ENCODE peak calls at places on chromosomes 16 and 17, in five cellular contexts. E is breast epithelium, Y is body of pancreas, F is Peyer's patch, O is K562. T is an unnamed sample.

GRCh38 chr16:12539185-12539929 is 264.3 kb downstream of the CPPED1 start:
- DNase-seq in O (no peak), Y (no peak), E (no peak), F (no peak), T (no peak)

GRCh38 chr16:70454221-70455034 is at the start of gene FCSK:
- DNase-seq in Y (peak; percentile 86), F (peak; percentile 54), O (peak; percentile 83), E (no peak), T (no peak)

GRCh38 chr17:82942166-82943130 is 102.6 kb upstream of the ZNF750 start:
- DNase-seq in O (no peak), Y (no peak), E (peak; percentile 46), F (no peak), T (no peak)

GRCh38 chr17:5097101-5097834 is 14.4 kb downstream of the ZNF232 start:
- DNase-seq in F (peak; percentile 42), Y (peak; percentile 70), E (no peak), O (no peak), T (no peak)

GRCh38 chr16:51137097-51137496 is 14.0 kb downstream of the SALL1 start:
- DNase-seq in E (no peak), Y (no peak), F (no peak), O (no peak), T (no peak)

GRCh38 chr17:75516619-75517276 is 420 bp downstream of the TSEN54 start:
- DNase-seq in O (peak; percentile 50), E (no peak), Y (peak; percentile 23), F (peak; percentile 37), T (no peak)

GRCh38 chr17:1829189-1829578 is 518 bp downstream of the SMYD4 start:
- DNase-seq in E (no peak), F (no peak), Y (peak; percentile 76), O (no peak), T (no peak)

GRCh38 chr17:76996741-76997694 is 128.8 kb downstream of the MGAT5B start:
- DNase-seq in Y (no peak), O (no peak), F (no peak), E (peak; percentile 28), T (no peak)

GRCh38 chr17:4293572-4293971 is 29.8 kb upstream of the ANKFY1 start:
- DNase-seq in E (no peak), O (no peak), Y (no peak), F (no peak), T (no peak)

GRCh38 chr16:84898447-84898846 is 78.7 kb downstream of the CRISPLD2 start:
- DNase-seq in O (no peak), F (no peak), E (no peak), Y (no peak), T (no peak)

GRCh38 chr17:70355185-70355584 is 185.9 kb downstream of the KCNJ2 start:
- DNase-seq in Y (no peak), F (no peak), O (no peak), E (no peak), T (no peak)

GRCh38 chr16:56673916-56674315 is 4.3 kb downstream of the MT1H start:
- DNase-seq in F (no peak), O (no peak), E (no peak), Y (peak; percentile 58), T (no peak)

GRCh38 chr16:78439646-78440045 is 340.2 kb downstream of the WWOX start:
- DNase-seq in Y (no peak), E (no peak), O (no peak), F (no peak), T (no peak)

GRCh38 chr16:85057212-85057889 is 29.8 kb downstream of the KIAA0513 start:
- DNase-seq in O (peak; percentile 78), F (peak; percentile 29), Y (peak; percentile 33), E (no peak), T (no peak)

GRCh38 chr17:50210249-50211225 is 9.1 kb upstream of the COL1A1 start:
- DNase-seq in E (no peak), Y (peak; percentile 65), F (no peak), O (peak; percentile 48), T (no peak)

GRCh38 chr16:86379505-86379846 is 130.9 kb upstream of the FOXF1 start:
- DNase-seq in O (no peak), Y (no peak), E (no peak), F (no peak), T (no peak)

GRCh38 chr16:57301126-57301817 is 16.8 kb upstream of the PLLP start:
- DNase-seq in E (no peak), O (no peak), Y (no peak), F (no peak), T (no peak)

GRCh38 chr17:42795061-42795460 is 3.4 kb downstream of the COA3 start:
- DNase-seq in E (no peak), F (no peak), O (no peak), Y (no peak), T (no peak)

GRCh38 chr16:85441189-85441889 is 171.8 kb upstream of the GSE1 start:
- DNase-seq in O (peak; percentile 80), Y (no peak), F (no peak), E (no peak), T (no peak)

GRCh38 chr16:58028168-58028455 is 2.6 kb downstream of the MMP15 start:
- DNase-seq in Y (no peak), O (no peak), F (no peak), E (no peak), T (no peak)

GRCh38 chr17:75228305-75228704 is 22.8 kb downstream of the NUP85 start:
- DNase-seq in E (no peak), F (no peak), O (no peak), Y (peak; percentile 70), T (no peak)

GRCh38 chr16:47567321-47567720 is 106.2 kb downstream of the PHKB start:
- DNase-seq in F (no peak), O (no peak), Y (no peak), E (no peak), T (no peak)

GRCh38 chr17:72381597-72382397 is 261.0 kb downstream of the SOX9 start:
- DNase-seq in Y (no peak), F (no peak), O (no peak), E (no peak), T (no peak)

GRCh38 chr16:67260426-67261063 is 11.8 kb downstream of the SLC9A5 start:
- DNase-seq in O (peak; percentile 63), Y (peak; percentile 58), E (no peak), F (no peak), T (no peak)

GRCh38 chr16:1494129-1494640 is 1.0 kb downstream of the TELO2 start:
- DNase-seq in E (no peak), O (peak; percentile 46), Y (no peak), F (no peak), T (no peak)

GRCh38 chr16:85428899-85429775 is 184.0 kb upstream of the GSE1 start:
- DNase-seq in O (no peak), Y (peak; percentile 1), E (no peak), F (no peak), T (no peak)

GRCh38 chr16:85491798-85492616 is 121.1 kb upstream of the GSE1 start:
- DNase-seq in F (no peak), E (peak; percentile 93), Y (peak; percentile 97), O (peak; percentile 59), T (no peak)

GRCh38 chr17:35022536-35023063 is 40.9 kb downstream of the RFFL start:
- DNase-seq in O (no peak), F (peak; percentile 73), E (no peak), Y (peak; percentile 76), T (peak; percentile 19)

GRCh38 chr16:16045311-16045710 is 95.9 kb downstream of the ABCC1 start:
- DNase-seq in Y (no peak), E (no peak), F (no peak), O (no peak), T (no peak)

DNA sequence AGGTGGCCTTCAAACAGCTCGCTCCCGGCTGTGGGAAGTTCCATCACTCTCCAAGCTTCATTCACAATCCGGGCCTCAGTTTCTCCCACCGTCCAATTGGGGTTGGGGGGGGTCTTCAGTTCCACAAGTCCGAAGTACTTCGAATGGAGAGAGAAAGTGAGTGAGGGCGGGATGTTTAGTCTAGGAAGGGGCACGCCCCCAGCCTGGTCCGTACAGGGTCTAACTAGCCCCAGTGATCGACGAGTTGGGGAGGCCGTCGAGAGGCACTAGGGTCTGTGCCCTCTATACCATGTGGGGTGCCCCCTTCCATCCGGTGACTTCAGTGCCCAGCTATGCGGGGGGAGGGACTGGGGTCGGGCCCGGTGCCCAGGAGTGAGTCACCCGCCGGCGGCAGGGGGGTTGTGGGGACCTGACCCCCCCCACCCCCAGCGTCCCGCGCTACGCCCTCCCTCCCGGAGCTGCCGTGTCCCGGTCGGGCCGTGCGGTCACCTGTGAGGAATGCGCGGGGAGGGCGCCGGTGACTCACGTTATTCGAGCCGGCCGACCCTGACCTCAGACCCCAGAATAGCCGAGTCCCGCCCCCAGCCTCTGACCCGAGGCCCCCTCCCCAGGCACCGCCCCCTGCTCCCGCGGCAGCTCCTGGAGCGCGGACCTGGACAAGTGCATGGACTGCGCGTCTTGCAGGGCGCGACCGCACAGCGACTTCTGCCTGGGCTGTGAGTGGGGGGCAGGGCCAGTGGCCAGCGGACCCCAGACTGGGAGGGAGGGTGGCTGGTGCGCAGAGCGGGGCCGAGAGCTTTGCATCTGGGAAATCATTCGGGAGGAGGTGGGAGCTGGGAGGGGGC is 658 bp downstream of the TNFRSF12A start:
- DNase-seq in O (peak; percentile 78), Y (peak; percentile 95), F (peak; percentile 31), E (peak; percentile 93), T (no peak)
- TF ChIP-seq POLR2A in O (peak; percentile 33), Y (peak; percentile 38), F (peak; percentile 2), E (peak; percentile 4), T (no peak)

DNA sequence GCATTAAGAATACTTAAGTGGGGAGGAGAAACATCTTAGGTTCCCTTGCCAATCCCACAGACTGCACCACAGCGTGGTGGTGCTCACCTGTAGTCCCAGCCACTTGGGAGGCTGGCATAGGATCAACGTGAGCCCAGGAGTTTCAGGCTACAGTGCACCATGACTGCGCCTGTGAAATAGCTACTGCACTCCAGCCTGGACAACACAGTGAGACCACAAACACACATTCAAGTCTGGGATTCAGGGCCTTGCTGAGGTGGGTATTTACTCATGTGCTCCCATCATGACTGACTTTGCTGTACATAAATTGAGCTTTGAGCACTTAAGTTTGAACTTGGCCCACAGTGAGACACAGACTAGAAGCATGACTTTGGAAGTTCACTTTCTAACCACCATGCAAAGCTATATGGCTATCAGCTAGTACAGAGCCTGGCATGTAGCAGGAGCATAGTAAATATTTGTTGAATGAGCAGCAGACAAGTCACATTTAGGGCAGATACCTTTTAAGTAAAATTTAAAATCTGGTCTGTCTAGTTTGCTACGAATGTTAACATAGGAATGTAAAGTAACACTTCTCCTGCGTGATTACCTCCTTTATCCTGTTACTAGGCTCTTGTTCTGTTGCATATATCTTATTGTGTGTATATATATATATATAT is 33.5 kb downstream of the CEP95 start:
- DNase-seq in O (no peak), F (no peak), E (no peak), Y (no peak), T (no peak)
- H3K27ac ChIP-seq in O (no peak overlapping the region), F (no peak overlapping the region), E (no peak overlapping the region), Y (no peak overlapping the region), T (no peak overlapping the region)

GRCh38 chr17:81927653-81928496 is at the start of gene MAFG:
- DNase-seq in Y (peak; percentile 94), E (peak; percentile 90), F (peak; percentile 94), O (peak; percentile 96), T (peak; percentile 66)
- TF ChIP-seq POLR2A in Y (peak; percentile 32), E (no peak), F (peak; percentile 67), O (no peak), T (no peak)

GRCh38 chr17:46733837-46734516 is 84.5 kb downstream of the WNT3 start:
- DNase-seq in F (no peak), Y (no peak), E (no peak), O (no peak), T (no peak)
- H3K27ac ChIP-seq in F (no peak overlapping the region), Y (no peak overlapping the region), E (no peak overlapping the region), O (no peak overlapping the region), T (no peak overlapping the region)

T was measured in esophagus squamous epithelium.